ENCODE peak calls at places on chromosome 15, in five cellular contexts. A is CD8-positive, alpha-beta memory T cell; Y is progenitor cell of endocrine pancreas; V is foreskin keratinocyte; K is esophagus squamous epithelium. R is an unnamed sample.

GRCh38 chr15:60733196-60733595 is 254.3 kb upstream of the ICE2 start:
- DNase-seq in V (no peak), K (no peak), Y (no peak), A (no peak), R (no peak)

GRCh38 chr15:69881310-69881660 is 216.4 kb downstream of the TLE3 start:
- DNase-seq in A (no peak), Y (no peak), K (no peak), V (peak), R (no peak)

GRCh38 chr15:78368671-78369070 is 28.5 kb downstream of the CRABP1 start:
- DNase-seq in Y (no peak), A (no peak), V (no peak), K (no peak), R (no peak)

GRCh38 chr15:90583471-90584252 is 53.9 kb downstream of the CRTC3 start:
- DNase-seq in V (no peak), A (no peak), K (no peak), Y (no peak), R (no peak)

GRCh38 chr15:98381446-98381845 is 266.9 kb upstream of the IGF1R start:
- DNase-seq in A (no peak), K (no peak), V (peak), Y (no peak), R (no peak)

GRCh38 chr15:62559049-62559733 is 394.1 kb upstream of the C2CD4B start:
- DNase-seq in A (no peak), K (no peak), Y (no peak), V (no peak), R (no peak)

GRCh38 chr15:101411588-101411987 is 77.9 kb downstream of the PCSK6 start:
- DNase-seq in V (no peak), Y (no peak), A (no peak), K (no peak), R (no peak)

GRCh38 chr15:32688151-32688639 is 29.6 kb upstream of the GREM1 start:
- DNase-seq in Y (no peak), V (peak), K (no peak), A (no peak), R (no peak)

GRCh38 chr15:26531489-26531888 is 241.4 kb downstream of the GABRB3 start:
- DNase-seq in A (no peak), K (no peak), V (no peak), Y (no peak), R (no peak)

GRCh38 chr15:90859234-90860131 is 8.9 kb upstream of the FURIN start:
- DNase-seq in Y (no peak), V (no peak), A (no peak), K (no peak), R (no peak)

GRCh38 chr15:32794973-32795372 is 77.2 kb downstream of the GREM1 start:
- DNase-seq in V (no peak), Y (no peak), K (no peak), A (no peak), R (no peak)

GRCh38 chr15:91864669-91865068 is 11.2 kb downstream of the SLCO3A1 start:
- DNase-seq in V (no peak), Y (no peak), K (no peak), A (peak), R (no peak)

GRCh38 chr15:90598053-90598577 is 68.4 kb downstream of the CRTC3 start:
- DNase-seq in V (no peak), Y (no peak), K (peak), A (no peak), R (no peak)

GRCh38 chr15:77646104-77646694 is 13.5 kb upstream of the LINGO1 start:
- DNase-seq in K (no peak), Y (no peak), A (no peak), V (no peak), R (no peak)